ENCODE peak calls at places on chromosomes 2 and 18, in ten cellular contexts. One of them, this sample, is unnamed.

GRCh38 chr2:8234757-8235374 is 447.0 kb upstream of the ID2 start:
- DNase-seq in PC-9: no peak
- DNase-seq in keratinocyte: no peak
- DNase-seq in breast epithelium: no peak
- DNase-seq in H9: no peak
- DNase-seq in AG10803: no peak
- DNase-seq in fibroblast of lung: no peak
- DNase-seq in gastrocnemius medialis: peak; percentile 34
- DNase-seq in BJ: no peak
- DNase-seq in GM12864: peak; percentile 85
- DNase-seq in this sample: no peak

GRCh38 chr2:20071397-20072383 is 20.3 kb upstream of the LAPTM4A start:
- DNase-seq in PC-9: peak; percentile 97
- DNase-seq in fibroblast of lung: peak; percentile 99
- DNase-seq in AG10803: peak; percentile 99
- DNase-seq in keratinocyte: no peak
- DNase-seq in gastrocnemius medialis: peak; percentile 37
- DNase-seq in BJ: peak; percentile 94
- DNase-seq in GM12864: no peak
- DNase-seq in breast epithelium: no peak
- DNase-seq in H9: peak; percentile 58
- DNase-seq in this sample: peak; percentile 65

GRCh38 chr2:7517122-7517487 is 599.9 kb downstream of the RNF144A start:
- DNase-seq in fibroblast of lung: no peak
- DNase-seq in gastrocnemius medialis: no peak
- DNase-seq in AG10803: peak; percentile 60
- DNase-seq in keratinocyte: no peak
- DNase-seq in GM12864: no peak
- DNase-seq in H9: no peak
- DNase-seq in breast epithelium: no peak
- DNase-seq in BJ: no peak
- DNase-seq in PC-9: no peak
- DNase-seq in this sample: no peak

GRCh38 chr2:48584551-48584950 is 33.1 kb upstream of the GTF2A1L start:
- DNase-seq in breast epithelium: no peak
- DNase-seq in AG10803: no peak
- DNase-seq in GM12864: no peak
- DNase-seq in H9: no peak
- DNase-seq in fibroblast of lung: no peak
- DNase-seq in keratinocyte: no peak
- DNase-seq in BJ: no peak
- DNase-seq in PC-9: peak; percentile 22
- DNase-seq in gastrocnemius medialis: no peak
- DNase-seq in this sample: no peak

GRCh38 chr2:237556773-237557632 is 9.4 kb upstream of the PRLH start:
- DNase-seq in keratinocyte: no peak
- DNase-seq in AG10803: no peak
- DNase-seq in BJ: no peak
- DNase-seq in gastrocnemius medialis: no peak
- DNase-seq in H9: no peak
- DNase-seq in breast epithelium: no peak
- DNase-seq in PC-9: no peak
- DNase-seq in GM12864: peak; percentile 71
- DNase-seq in fibroblast of lung: peak; percentile 67
- DNase-seq in this sample: no peak

GRCh38 chr2:43158259-43158880 is 68.0 kb downstream of the ZFP36L2 start:
- DNase-seq in gastrocnemius medialis: peak; percentile 79
- DNase-seq in GM12864: no peak
- DNase-seq in BJ: peak; percentile 20
- DNase-seq in breast epithelium: peak; percentile 74
- DNase-seq in fibroblast of lung: peak; percentile 88
- DNase-seq in H9: no peak
- DNase-seq in AG10803: peak; percentile 94
- DNase-seq in PC-9: peak; percentile 88
- DNase-seq in keratinocyte: peak; percentile 83
- DNase-seq in this sample: peak; percentile 96

GRCh38 chr2:58734365-58734764 is 493.2 kb upstream of the FANCL start:
- DNase-seq in GM12864: no peak
- DNase-seq in gastrocnemius medialis: no peak
- DNase-seq in keratinocyte: no peak
- DNase-seq in fibroblast of lung: no peak
- DNase-seq in breast epithelium: no peak
- DNase-seq in AG10803: no peak
- DNase-seq in PC-9: peak; percentile 71
- DNase-seq in BJ: no peak
- DNase-seq in H9: no peak
- DNase-seq in this sample: no peak

GRCh38 chr2:18299423-18300212 is 260.8 kb downstream of the RDH14 start:
- DNase-seq in fibroblast of lung: peak; percentile 71
- DNase-seq in keratinocyte: peak; percentile 82
- DNase-seq in GM12864: no peak
- DNase-seq in AG10803: peak; percentile 82
- DNase-seq in gastrocnemius medialis: no peak
- DNase-seq in PC-9: peak; percentile 99
- DNase-seq in BJ: peak; percentile 59
- DNase-seq in breast epithelium: no peak
- DNase-seq in H9: peak; percentile 31
- DNase-seq in this sample: no peak

GRCh38 chr18:22223263-22223960 is 54.0 kb downstream of the GATA6 start:
- DNase-seq in fibroblast of lung: peak; percentile 72
- DNase-seq in AG10803: peak; percentile 73
- DNase-seq in gastrocnemius medialis: peak; percentile 56
- DNase-seq in GM12864: no peak
- DNase-seq in keratinocyte: peak; percentile 81
- DNase-seq in breast epithelium: peak; percentile 90
- DNase-seq in BJ: peak; percentile 15
- DNase-seq in H9: peak; percentile 62
- DNase-seq in PC-9: peak; percentile 92
- DNase-seq in this sample: peak; percentile 92

GRCh38 chr2:187297806-187298205 is 150.2 kb downstream of the CALCRL start:
- DNase-seq in gastrocnemius medialis: no peak
- DNase-seq in keratinocyte: no peak
- DNase-seq in AG10803: no peak
- DNase-seq in H9: no peak
- DNase-seq in BJ: no peak
- DNase-seq in breast epithelium: no peak
- DNase-seq in GM12864: no peak
- DNase-seq in fibroblast of lung: no peak
- DNase-seq in PC-9: no peak
- DNase-seq in this sample: no peak

GRCh38 chr2:187299122-187299906 is 148.7 kb downstream of the CALCRL start:
- DNase-seq in gastrocnemius medialis: no peak
- DNase-seq in keratinocyte: no peak
- DNase-seq in AG10803: peak; percentile 33
- DNase-seq in BJ: no peak
- DNase-seq in fibroblast of lung: peak; percentile 57
- DNase-seq in H9: no peak
- DNase-seq in PC-9: no peak
- DNase-seq in breast epithelium: no peak
- DNase-seq in GM12864: no peak
- DNase-seq in this sample: no peak

GRCh38 chr2:187296869-187297268 is 151.2 kb downstream of the CALCRL start:
- DNase-seq in PC-9: no peak
- DNase-seq in gastrocnemius medialis: no peak
- DNase-seq in H9: no peak
- DNase-seq in BJ: no peak
- DNase-seq in GM12864: no peak
- DNase-seq in breast epithelium: no peak
- DNase-seq in AG10803: no peak
- DNase-seq in keratinocyte: no peak
- DNase-seq in fibroblast of lung: no peak
- DNase-seq in this sample: no peak

GRCh38 chr2:187294043-187294442 is 154.0 kb downstream of the CALCRL start:
- DNase-seq in keratinocyte: no peak
- DNase-seq in PC-9: no peak
- DNase-seq in breast epithelium: no peak
- DNase-seq in H9: no peak
- DNase-seq in fibroblast of lung: no peak
- DNase-seq in AG10803: no peak
- DNase-seq in GM12864: no peak
- DNase-seq in gastrocnemius medialis: no peak
- DNase-seq in BJ: no peak
- DNase-seq in this sample: no peak
- TF ChIP-seq CTCF in keratinocyte: no peak
- TF ChIP-seq CTCF in PC-9: no peak
- TF ChIP-seq CTCF in breast epithelium: no peak
- TF ChIP-seq CTCF in H9: no peak
- TF ChIP-seq CTCF in fibroblast of lung: no peak
- TF ChIP-seq CTCF in AG10803: no peak
- TF ChIP-seq CTCF in GM12864: no peak
- TF ChIP-seq CTCF in gastrocnemius medialis: no peak
- TF ChIP-seq CTCF in BJ: no peak
- TF ChIP-seq CTCF in this sample: no peak

DNA sequence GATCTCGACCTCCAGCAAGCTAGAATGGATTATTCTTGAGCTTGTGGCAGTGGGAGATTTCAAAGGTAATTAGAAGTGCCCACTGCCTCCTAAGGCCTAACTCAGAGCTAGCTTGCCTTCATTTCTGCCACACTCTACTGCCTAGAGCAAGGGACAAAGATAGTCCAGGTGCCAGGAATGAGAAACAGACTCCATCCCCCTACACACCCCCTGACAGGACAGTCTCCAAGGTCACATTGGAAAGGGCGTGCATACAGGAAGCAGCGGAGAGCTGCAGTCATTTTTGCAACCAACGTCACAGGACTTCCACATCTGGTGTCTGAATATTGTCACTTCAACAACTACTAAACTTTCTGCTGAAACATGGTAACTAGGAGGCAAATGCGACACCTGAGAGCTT is 101.0 kb upstream of the SH3BP4 start:
- DNase-seq in gastrocnemius medialis: no peak
- DNase-seq in AG10803: no peak
- DNase-seq in fibroblast of lung: no peak
- DNase-seq in GM12864: no peak
- DNase-seq in H9: no peak
- DNase-seq in keratinocyte: no peak
- DNase-seq in PC-9: no peak
- DNase-seq in breast epithelium: no peak
- DNase-seq in BJ: no peak
- DNase-seq in this sample: no peak
- TF ChIP-seq CTCF in gastrocnemius medialis: no peak
- TF ChIP-seq CTCF in AG10803: no peak
- TF ChIP-seq CTCF in fibroblast of lung: no peak
- TF ChIP-seq CTCF in GM12864: no peak
- TF ChIP-seq CTCF in H9: no peak
- TF ChIP-seq CTCF in keratinocyte: no peak
- TF ChIP-seq CTCF in PC-9: no peak
- TF ChIP-seq CTCF in breast epithelium: no peak
- TF ChIP-seq CTCF in BJ: no peak
- TF ChIP-seq CTCF in this sample: no peak

GRCh38 chr2:179855673-179856072 is 5.7 kb downstream of the ZNF385B start:
- DNase-seq in breast epithelium: no peak
- DNase-seq in H9: no peak
- DNase-seq in GM12864: no peak
- DNase-seq in BJ: no peak
- DNase-seq in fibroblast of lung: no peak
- DNase-seq in keratinocyte: no peak
- DNase-seq in gastrocnemius medialis: no peak
- DNase-seq in PC-9: no peak
- DNase-seq in AG10803: no peak
- DNase-seq in this sample: no peak

GRCh38 chr2:179853108-179853507 is 8.3 kb downstream of the ZNF385B start:
- DNase-seq in AG10803: no peak
- DNase-seq in gastrocnemius medialis: no peak
- DNase-seq in keratinocyte: no peak
- DNase-seq in GM12864: no peak
- DNase-seq in PC-9: no peak
- DNase-seq in fibroblast of lung: no peak
- DNase-seq in BJ: no peak
- DNase-seq in breast epithelium: no peak
- DNase-seq in H9: no peak
- DNase-seq in this sample: no peak

GRCh38 chr2:179849719-179850118 is 11.7 kb downstream of the ZNF385B start:
- DNase-seq in H9: no peak
- DNase-seq in fibroblast of lung: no peak
- DNase-seq in PC-9: no peak
- DNase-seq in breast epithelium: no peak
- DNase-seq in BJ: no peak
- DNase-seq in gastrocnemius medialis: no peak
- DNase-seq in AG10803: no peak
- DNase-seq in keratinocyte: no peak
- DNase-seq in GM12864: no peak
- DNase-seq in this sample: no peak

GRCh38 chr2:179854891-179855290 is 6.5 kb downstream of the ZNF385B start:
- DNase-seq in GM12864: no peak
- DNase-seq in PC-9: no peak
- DNase-seq in keratinocyte: no peak
- DNase-seq in gastrocnemius medialis: no peak
- DNase-seq in breast epithelium: no peak
- DNase-seq in AG10803: no peak
- DNase-seq in fibroblast of lung: no peak
- DNase-seq in H9: no peak
- DNase-seq in BJ: no peak
- DNase-seq in this sample: no peak

DNA sequence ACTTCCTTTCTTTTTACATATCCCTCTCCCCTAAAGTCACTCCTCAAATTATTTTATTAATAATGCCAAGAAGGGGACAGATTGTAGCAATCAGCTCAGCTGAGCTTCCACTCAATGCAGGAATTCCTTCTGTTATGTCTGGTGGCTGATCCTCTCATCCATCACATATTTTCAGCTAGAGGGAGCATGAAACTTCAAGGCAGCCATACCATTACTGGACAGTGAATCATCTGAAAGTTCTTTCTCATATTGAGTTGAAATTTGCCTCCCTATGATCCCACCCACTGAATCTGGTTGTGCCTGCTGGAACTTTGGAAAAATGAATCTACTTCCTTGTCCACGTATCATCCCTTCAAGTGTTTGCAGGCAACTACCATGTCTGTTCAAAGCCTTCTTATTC is 11.2 kb downstream of the ZNF385B start:
- DNase-seq in PC-9: no peak
- DNase-seq in fibroblast of lung: peak; percentile 34
- DNase-seq in keratinocyte: no peak
- DNase-seq in gastrocnemius medialis: no peak
- DNase-seq in BJ: peak; percentile 16
- DNase-seq in H9: no peak
- DNase-seq in GM12864: no peak
- DNase-seq in breast epithelium: no peak
- DNase-seq in AG10803: peak; percentile 58
- DNase-seq in this sample: no peak
- TF ChIP-seq CTCF in PC-9: peak; percentile 38
- TF ChIP-seq CTCF in fibroblast of lung: peak; percentile 31
- TF ChIP-seq CTCF in keratinocyte: peak; percentile 46
- TF ChIP-seq CTCF in gastrocnemius medialis: no peak
- TF ChIP-seq CTCF in BJ: peak; percentile 51
- TF ChIP-seq CTCF in H9: no peak
- TF ChIP-seq CTCF in GM12864: no peak
- TF ChIP-seq CTCF in breast epithelium: no peak
- TF ChIP-seq CTCF in AG10803: peak; percentile 55
- TF ChIP-seq CTCF in this sample: no peak

DNA sequence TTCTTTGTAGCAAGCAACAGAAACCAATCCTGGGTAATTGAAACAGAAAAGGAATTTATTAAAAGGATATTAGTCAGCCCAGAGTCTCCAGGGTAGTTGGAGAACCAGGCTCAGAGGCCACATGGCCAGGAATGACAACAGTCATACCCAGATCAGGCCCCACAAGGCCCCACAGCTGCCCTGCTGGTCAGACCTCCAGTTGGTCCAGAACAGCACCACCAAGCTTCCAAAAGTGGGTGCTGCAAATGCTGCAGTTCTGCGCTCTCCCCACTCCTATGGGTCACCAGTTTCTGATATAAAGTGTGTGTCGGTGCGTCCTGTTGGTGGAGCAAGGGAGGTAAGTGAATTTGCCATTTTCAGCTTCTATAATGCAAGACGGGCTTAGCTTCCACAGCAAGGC is 29.9 kb downstream of the KLHL29 start:
- DNase-seq in H9: peak; percentile 80
- DNase-seq in AG10803: peak; percentile 25
- DNase-seq in PC-9: no peak
- DNase-seq in gastrocnemius medialis: no peak
- DNase-seq in BJ: no peak
- DNase-seq in breast epithelium: no peak
- DNase-seq in GM12864: no peak
- DNase-seq in fibroblast of lung: no peak
- DNase-seq in keratinocyte: no peak
- DNase-seq in this sample: peak; percentile 42
- TF ChIP-seq CTCF in H9: peak; percentile 65
- TF ChIP-seq CTCF in AG10803: no peak
- TF ChIP-seq CTCF in PC-9: no peak
- TF ChIP-seq CTCF in gastrocnemius medialis: no peak
- TF ChIP-seq CTCF in BJ: peak; percentile 34
- TF ChIP-seq CTCF in breast epithelium: no peak
- TF ChIP-seq CTCF in GM12864: peak; percentile 26
- TF ChIP-seq CTCF in fibroblast of lung: peak; percentile 21
- TF ChIP-seq CTCF in keratinocyte: peak; percentile 46
- TF ChIP-seq CTCF in this sample: no peak